ENCODE peak calls at places on chromosomes 1 and 21, in six cellular contexts. G is RWPE1, O is cardiac muscle cell, V is ovary, R is neural progenitor cell, J is heart left ventricle. Z is an unnamed sample.

GRCh38 chr1:115670476-115671175 is 28.9 kb downstream of the VANGL1 start:
- DNase-seq in O (no peak), R (no peak), J (no peak), V (no peak), G (no peak), Z (no peak)

GRCh38 chr1:30407030-30407861 is 316.1 kb downstream of the MATN1 start:
- DNase-seq in V (peak; percentile 7), J (no peak), O (no peak), R (peak; percentile 11), G (no peak), Z (peak; percentile 6)

GRCh38 chr1:42419449-42419848 is 36.4 kb downstream of the ZMYND12 start:
- DNase-seq in J (peak; percentile 92), O (peak; percentile 89), R (no peak), G (no peak), V (no peak), Z (no peak)

GRCh38 chr1:206909167-206909882 is 12.1 kb downstream of the IL24 start:
- DNase-seq in R (peak; percentile 71), O (peak; percentile 55), V (peak; percentile 23), G (peak; percentile 86), J (peak; percentile 77), Z (no peak)

GRCh38 chr1:202162418-202163280 is 2.2 kb upstream of the PTPN7 start:
- DNase-seq in O (no peak), R (no peak), J (no peak), V (no peak), G (no peak), Z (no peak)

GRCh38 chr21:46021978-46022544 is 40.5 kb downstream of the COL6A1 start:
- DNase-seq in V (peak; percentile 63), G (no peak), O (no peak), J (peak; percentile 63), R (no peak), Z (no peak)

GRCh38 chr21:28160378-28160777 is 832.3 kb downstream of the LTN1 start:
- DNase-seq in J (no peak), R (no peak), V (no peak), O (no peak), G (no peak), Z (no peak)

GRCh38 chr1:187685338-187685737 is 856.6 kb downstream of the PLA2G4A start:
- DNase-seq in V (no peak), J (no peak), R (no peak), G (peak; percentile 53), O (no peak), Z (peak; percentile 14)

GRCh38 chr1:26570287-26570686 is 40.7 kb downstream of the RPS6KA1 start:
- DNase-seq in O (no peak), G (no peak), J (no peak), V (no peak), R (no peak), Z (peak; percentile 41)

GRCh38 chr21:32475162-32475812 is 62.8 kb downstream of the EVA1C start:
- DNase-seq in O (no peak), V (no peak), J (no peak), G (no peak), R (no peak), Z (peak; percentile 73)

GRCh38 chr1:82867781-82868180 is 1067.0 kb downstream of the ADGRL2 start:
- DNase-seq in J (no peak), R (no peak), G (no peak), V (no peak), O (peak; percentile 38), Z (no peak)

GRCh38 chr1:183804916-183805734 is at the start of gene RGL1:
- DNase-seq in O (peak; percentile 82), R (peak; percentile 77), G (peak; percentile 32), V (peak; percentile 74), J (peak; percentile 78), Z (peak; percentile 64)

GRCh38 chr1:179126338-179127060 is 44.6 kb downstream of the TOR3A start:
- DNase-seq in J (peak; percentile 65), O (no peak), G (no peak), V (no peak), R (no peak), Z (no peak)

GRCh38 chr1:8891405-8891804 is 12.9 kb upstream of the ENO1 start:
- DNase-seq in J (no peak), G (no peak), R (no peak), O (no peak), V (no peak), Z (no peak)

GRCh38 chr1:156100205-156100995 is 14.1 kb upstream of the LMNA start:
- DNase-seq in J (no peak), R (no peak), G (no peak), O (no peak), V (no peak), Z (no peak)

GRCh38 chr1:42966688-42967609 is 8.3 kb upstream of the SLC2A1 start:
- DNase-seq in G (peak; percentile 97), V (no peak), O (no peak), R (no peak), J (no peak), Z (peak; percentile 87)

GRCh38 chr1:44170281-44170823 is 28.9 kb upstream of the KLF18 start:
- DNase-seq in V (no peak), J (no peak), G (no peak), R (no peak), O (no peak), Z (no peak)

GRCh38 chr1:78049396-78049795 is 3.6 kb downstream of the GIPC2 start:
- DNase-seq in J (no peak), G (no peak), V (no peak), O (peak; percentile 31), R (no peak), Z (no peak)

GRCh38 chr1:108704501-108704900 is 8.2 kb upstream of the FNDC7 start:
- DNase-seq in V (no peak), J (no peak), O (no peak), R (no peak), G (peak; percentile 64), Z (peak; percentile 83)

GRCh38 chr1:160328171-160328570 is 14.9 kb downstream of the COPA start:
- DNase-seq in J (no peak), O (no peak), R (no peak), V (no peak), G (no peak), Z (no peak)

GRCh38 chr1:173333581-173333980 is 126.5 kb upstream of the TNFSF4 start:
- DNase-seq in V (no peak), G (no peak), O (no peak), J (no peak), R (no peak), Z (peak; percentile 76)
- H3K27ac ChIP-seq in V (no peak overlapping the region), G (no peak overlapping the region), O (no peak overlapping the region), J (no peak overlapping the region), R (no peak overlapping the region), Z (peak overlapping the region; percentile 74)

DNA sequence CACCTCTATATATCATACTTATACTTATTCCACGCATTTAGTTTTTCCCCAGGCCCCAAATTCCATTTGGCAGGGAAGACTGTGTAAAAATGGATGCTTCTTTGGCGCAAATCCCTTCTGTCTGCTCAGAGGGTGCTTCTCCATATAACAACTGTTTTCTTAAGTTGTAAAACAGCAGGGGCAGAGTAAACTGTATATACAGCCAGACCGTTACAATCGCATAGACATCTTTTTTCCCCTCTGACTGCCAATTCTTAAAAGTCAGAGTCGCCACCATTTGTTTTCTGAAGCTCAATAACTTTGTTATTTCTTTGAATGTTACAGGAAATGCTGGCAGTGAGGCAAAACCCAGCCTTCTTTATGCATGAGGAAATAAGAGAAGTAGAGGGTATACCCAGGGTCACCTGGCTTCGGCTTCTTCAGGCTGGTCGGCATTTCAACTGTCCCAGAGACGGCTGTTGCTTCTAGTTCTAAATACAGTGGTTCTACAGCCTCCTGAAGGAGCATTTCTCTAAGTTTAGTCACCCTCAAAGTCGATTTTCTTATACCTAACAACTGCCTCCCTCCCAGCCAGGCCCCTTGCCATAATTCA is 188.4 kb downstream of the CLIC6 start:
- DNase-seq in G (no peak), J (no peak), R (no peak), O (no peak), V (no peak), Z (no peak)
- H3K27ac ChIP-seq in G (no peak overlapping the region), J (no peak overlapping the region), R (no peak overlapping the region), O (no peak overlapping the region), V (no peak overlapping the region), Z (no peak overlapping the region)

GRCh38 chr1:37515185-37516034 is 844 bp upstream of the MEAF6 start:
- DNase-seq in R (no peak), V (no peak), O (no peak), J (no peak), G (no peak), Z (no peak)
- H3K27ac ChIP-seq in R (no peak overlapping the region), V (peak overlapping the region; percentile 70), O (peak overlapping the region; percentile 79), J (peak overlapping the region; percentile 98), G (peak overlapping the region; percentile 92), Z (peak overlapping the region; percentile 66)

DNA sequence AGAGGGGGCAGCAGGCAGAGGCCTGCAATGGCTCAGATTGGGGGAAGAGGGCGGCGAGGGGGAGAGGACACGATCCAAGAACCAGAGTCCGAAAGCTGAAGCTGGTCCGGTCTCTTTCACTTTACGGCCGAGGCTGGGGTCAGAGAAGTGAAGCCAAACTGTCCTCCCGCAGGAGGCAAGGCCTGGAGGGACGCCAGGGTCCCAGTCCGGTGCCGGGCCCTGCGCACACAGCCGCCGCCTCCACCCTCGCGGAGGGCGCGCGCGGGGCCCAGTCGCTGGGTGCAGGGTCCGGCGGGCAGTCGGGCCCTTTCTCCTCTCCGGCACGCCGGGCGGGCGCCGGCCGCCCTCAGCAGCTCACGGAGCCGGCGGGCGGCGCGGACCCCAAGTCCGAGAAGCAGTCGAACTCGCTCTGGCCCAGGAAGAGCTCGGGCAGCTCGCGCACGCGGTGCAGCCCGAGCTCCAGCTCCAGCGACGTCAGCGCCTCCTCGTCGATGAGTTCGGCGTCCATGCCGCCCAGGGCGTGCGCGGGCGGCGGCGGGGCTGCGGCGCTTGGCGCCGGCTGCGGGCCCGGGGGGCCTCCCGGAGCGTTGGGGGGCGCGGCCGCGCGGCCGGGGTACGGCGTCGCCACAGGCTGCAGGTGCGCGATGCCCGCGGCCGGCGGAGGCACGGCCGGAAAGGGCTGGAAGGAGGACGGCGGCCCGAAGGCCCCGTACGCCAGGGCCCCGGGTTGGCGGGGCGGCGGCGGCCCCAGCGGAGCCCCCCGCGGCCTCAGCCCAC is 748 bp downstream of the CITED4 start:
- DNase-seq in J (peak; percentile 54), G (peak; percentile 23), V (peak; percentile 56), R (peak; percentile 79), O (peak; percentile 68), Z (no peak)
- H3K27ac ChIP-seq in J (peak overlapping the region; percentile 77), G (peak overlapping the region; percentile 77), V (peak overlapping the region; percentile 94), R (no peak overlapping the region), O (peak overlapping the region; percentile 90), Z (no peak overlapping the region)

GRCh38 chr1:40785446-40785845 is 1.9 kb downstream of the KCNQ4 start:
- DNase-seq in O (no peak), J (peak; percentile 12), V (no peak), G (no peak), R (no peak), Z (no peak)
- H3K27ac ChIP-seq in O (no peak overlapping the region), J (peak overlapping the region; percentile 65), V (no peak overlapping the region), G (no peak overlapping the region), R (no peak overlapping the region), Z (no peak overlapping the region)

Z was measured in brain microvascular endothelial cell.